ENCODE peak calls at places on chromosomes 3 and 15, in five cellular contexts. M, C, W, S and R are unnamed samples.

GRCh38 chr3:40581166-40581565 is 56.4 kb downstream of the ZNF621 start:
- DNase-seq in M (no peak), C (no peak), W (no peak), S (no peak), R (no peak)

GRCh38 chr3:11438636-11439035 is 166.4 kb downstream of the ATG7 start:
- DNase-seq in M (peak), C (no peak), W (peak), S (no peak), R (no peak)

GRCh38 chr3:102478160-102478559 is 43.3 kb downstream of the ZPLD1 start:
- DNase-seq in M (no peak), C (no peak), W (no peak), S (no peak), R (no peak)

GRCh38 chr15:39594764-39595620 is 14.1 kb downstream of the THBS1 start:
- DNase-seq in M (peak), C (no peak), W (peak), S (no peak), R (no peak)

GRCh38 chr3:134003066-134003465 is 26.7 kb downstream of the SLCO2A1 start:
- DNase-seq in M (no peak), C (no peak), W (no peak), S (peak), R (no peak)

GRCh38 chr15:60121845-60122244 is 117.7 kb downstream of the FOXB1 start:
- DNase-seq in M (no peak), C (no peak), W (no peak), S (no peak), R (no peak)

GRCh38 chr3:133209871-133210550 is 171.8 kb downstream of the TMEM108 start:
- DNase-seq in M (peak), C (no peak), W (peak), S (no peak), R (no peak)

GRCh38 chr3:139318431-139318816 is 25.4 kb upstream of the MRPS22 start:
- DNase-seq in M (no peak), C (no peak), W (no peak), S (no peak), R (no peak)

GRCh38 chr3:101631397-101631796 is 45.5 kb downstream of the ZBTB11 start:
- DNase-seq in M (no peak), C (no peak), W (no peak), S (no peak), R (no peak)

GRCh38 chr15:64426845-64427465 is 33.4 kb upstream of the ZNF609 start:
- DNase-seq in M (peak), C (no peak), W (peak), S (no peak), R (no peak)

GRCh38 chr3:109050591-109051167 is 67.3 kb downstream of the MORC1 start:
- DNase-seq in M (peak), C (no peak), W (peak), S (peak), R (no peak)

GRCh38 chr3:165920984-165921383 is 83.8 kb upstream of the BCHE start:
- DNase-seq in M (no peak), C (no peak), W (no peak), S (no peak), R (no peak)

GRCh38 chr3:108106031-108106430 is 15.2 kb upstream of the CD47 start:
- DNase-seq in M (peak), C (no peak), W (no peak), S (no peak), R (no peak)

GRCh38 chr3:110608566-110608965 is 463.1 kb upstream of the NECTIN3 start:
- DNase-seq in M (peak), C (no peak), W (no peak), S (no peak), R (no peak)

GRCh38 chr3:14450922-14451606 is 48.7 kb downstream of the SLC6A6 start:
- DNase-seq in M (no peak), C (no peak), W (no peak), S (no peak), R (no peak)

GRCh38 chr3:13480340-13481318 is 523 bp downstream of the HDAC11 start:
- DNase-seq in M (peak), C (peak), W (peak), S (no peak), R (no peak)

GRCh38 chr3:186138272-186138981 is 29.5 kb upstream of the ETV5 start:
- DNase-seq in M (no peak), C (no peak), W (no peak), S (no peak), R (no peak)

GRCh38 chr3:190175490-190175889 is 54.8 kb upstream of the P3H2 start:
- DNase-seq in M (peak), C (no peak), W (no peak), S (no peak), R (no peak)

GRCh38 chr3:29513236-29513635 is 232.4 kb downstream of the RBMS3 start:
- DNase-seq in M (peak), C (no peak), W (peak), S (no peak), R (no peak)

GRCh38 chr3:119809249-119810017 is 27.5 kb downstream of the NR1I2 start:
- DNase-seq in M (no peak), C (no peak), W (no peak), S (no peak), R (no peak)

GRCh38 chr15:56369234-56369633 is 4.0 kb downstream of the TEX9 start:
- DNase-seq in M (no peak), C (no peak), W (no peak), S (no peak), R (no peak)

GRCh38 chr15:56492786-56493555 is 28.0 kb upstream of the MNS1 start:
- DNase-seq in M (no peak), C (no peak), W (no peak), S (no peak), R (no peak)

GRCh38 chr3:101383156-101383575 is 62.8 kb upstream of the IMPG2 start:
- DNase-seq in M (peak), C (peak), W (peak), S (no peak), R (peak)

GRCh38 chr3:40096561-40097506 is 212.7 kb upstream of the EIF1B start:
- DNase-seq in M (no peak), C (no peak), W (no peak), S (no peak), R (no peak)

GRCh38 chr15:94887406-94887805 is 656.0 kb downstream of the MCTP2 start:
- DNase-seq in M (no peak), C (no peak), W (peak), S (no peak), R (no peak)

GRCh38 chr15:87354661-87355410 is 901.7 kb downstream of the NTRK3 start:
- DNase-seq in M (peak), C (no peak), W (no peak), S (no peak), R (no peak)

GRCh38 chr3:10315771-10316344 is 5.1 kb downstream of the SEC13 start:
- DNase-seq in M (no peak), C (no peak), W (no peak), S (no peak), R (no peak)
- H4K91ac ChIP-seq in M (no peak), C (no peak), W (no peak), S (no peak), R (no peak)

DNA sequence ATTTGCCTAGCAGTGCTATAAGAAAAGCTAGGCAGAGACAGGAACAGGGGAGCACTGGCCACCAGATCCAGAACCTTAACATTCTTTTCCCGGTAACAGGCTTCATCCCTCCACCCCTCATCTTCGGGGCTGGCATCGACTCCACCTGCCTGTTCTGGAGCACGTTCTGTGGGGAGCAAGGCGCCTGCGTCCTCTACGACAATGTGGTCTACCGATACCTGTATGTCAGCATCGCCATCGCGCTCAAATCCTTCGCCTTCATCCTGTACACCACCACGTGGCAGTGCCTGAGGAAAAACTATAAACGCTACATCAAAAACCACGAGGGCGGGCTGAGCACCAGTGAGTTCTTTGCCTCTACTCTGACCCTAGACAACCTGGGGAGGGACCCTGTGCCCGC is 231.0 kb upstream of the ST8SIA2 start:
- DNase-seq in M (no peak), C (no peak), W (no peak), S (no peak), R (no peak)
- H3K4ac ChIP-seq in M (no peak), C (peak), W (no peak), S (no peak), R (no peak)

DNA sequence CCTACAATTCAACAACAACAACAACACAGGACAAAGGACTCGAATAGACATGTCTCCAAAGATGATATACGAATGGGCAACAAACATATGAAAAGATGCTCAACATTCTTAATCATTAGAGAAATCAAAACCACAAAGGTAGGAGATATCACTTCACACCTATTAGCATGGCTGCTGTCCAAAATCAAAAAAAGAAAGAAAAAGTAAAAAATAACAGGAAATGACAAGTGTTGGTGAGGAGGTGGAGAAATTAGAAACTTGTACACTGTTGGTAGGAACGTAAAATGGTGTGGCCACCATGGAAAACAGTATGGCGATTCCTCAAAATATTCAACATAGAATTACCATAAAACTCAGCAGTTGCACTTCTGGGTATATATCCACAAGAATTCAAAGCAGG is 312.3 kb upstream of the STT3B start:
- DNase-seq in M (no peak), C (no peak), W (no peak), S (no peak), R (no peak)
- H4K91ac ChIP-seq in M (no peak), C (no peak), W (no peak), S (no peak), R (no peak)

GRCh38 chr3:126013742-126014141 is 44.8 kb downstream of the ROPN1B start:
- DNase-seq in M (no peak), C (peak), W (no peak), S (no peak), R (no peak)

GRCh38 chr3:126016616-126017015 is 47.6 kb downstream of the ROPN1B start:
- DNase-seq in M (no peak), C (no peak), W (no peak), S (no peak), R (no peak)

GRCh38 chr3:126017310-126017709 is 48.3 kb downstream of the ROPN1B start:
- DNase-seq in M (no peak), C (peak), W (no peak), S (no peak), R (no peak)

GRCh38 chr3:126015075-126015474 is 46.1 kb downstream of the ROPN1B start:
- DNase-seq in M (no peak), C (peak), W (no peak), S (no peak), R (no peak)

DNA sequence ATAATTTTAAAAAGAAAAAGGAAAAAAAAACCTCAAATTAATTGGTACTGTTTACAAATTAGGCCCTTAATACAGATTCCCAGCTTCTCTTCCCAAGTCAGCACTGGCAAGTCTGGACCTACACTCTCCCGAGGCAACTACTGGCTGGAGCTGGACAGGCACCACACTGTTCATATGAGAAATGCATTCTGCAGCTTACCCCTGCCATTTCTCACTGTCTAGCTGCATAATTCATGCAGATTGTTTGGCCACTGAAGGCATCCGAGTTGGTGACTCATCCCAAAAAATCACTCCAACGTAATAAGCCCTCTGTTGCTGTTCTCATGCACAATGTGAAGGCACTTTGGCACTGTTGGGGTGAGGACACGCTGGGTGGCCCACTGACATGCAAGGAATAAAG is 45.3 kb downstream of the ROPN1B start:
- DNase-seq in M (peak), C (peak), W (no peak), S (no peak), R (no peak)
- H3K4ac ChIP-seq in M (no peak), C (no peak), W (no peak), S (no peak), R (no peak)

GRCh38 chr15:58331903-58332675 is 99.7 kb upstream of the LIPC start:
- DNase-seq in M (peak), C (peak), W (peak), S (peak), R (peak)
- H4K91ac ChIP-seq in M (peak), C (no peak), W (no peak), S (peak), R (no peak)

DNA sequence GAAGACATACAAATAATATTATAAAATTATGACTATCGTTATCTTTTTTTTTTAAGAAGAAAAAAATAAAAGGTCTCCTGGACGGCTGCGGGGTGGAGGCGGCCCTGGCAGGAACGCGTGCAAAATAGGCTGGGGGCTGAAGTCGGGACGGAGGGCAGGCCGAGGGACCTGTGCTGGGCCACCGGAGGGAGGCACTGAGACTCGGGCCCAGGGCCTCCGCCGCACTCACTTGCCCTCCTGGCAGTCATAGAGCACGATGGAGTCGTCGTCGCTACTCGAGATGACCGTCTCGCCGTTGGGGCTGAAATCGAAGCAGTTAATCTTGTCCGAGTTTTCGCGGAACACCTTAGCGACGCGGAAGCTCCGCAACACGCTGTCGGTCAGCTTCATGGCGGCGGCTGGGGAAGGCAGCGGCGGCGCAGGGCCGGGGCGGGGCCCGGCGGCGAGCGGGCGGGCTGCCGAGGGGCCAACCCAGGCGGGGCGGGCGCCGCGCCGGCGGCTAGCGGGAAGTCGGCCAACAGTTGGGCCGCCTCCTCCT is 408 bp downstream of the WDR82 start:
- DNase-seq in M (no peak), C (no peak), W (peak), S (peak), R (no peak)
- H3K4ac ChIP-seq in M (peak), C (no peak), W (peak), S (peak), R (peak)

GRCh38 chr3:187292631-187293513 is 1.3 kb upstream of the MASP1 start:
- DNase-seq in M (peak), C (no peak), W (peak), S (no peak), R (no peak)
- H4K91ac ChIP-seq in M (peak), C (no peak), W (no peak), S (no peak), R (no peak)

DNA sequence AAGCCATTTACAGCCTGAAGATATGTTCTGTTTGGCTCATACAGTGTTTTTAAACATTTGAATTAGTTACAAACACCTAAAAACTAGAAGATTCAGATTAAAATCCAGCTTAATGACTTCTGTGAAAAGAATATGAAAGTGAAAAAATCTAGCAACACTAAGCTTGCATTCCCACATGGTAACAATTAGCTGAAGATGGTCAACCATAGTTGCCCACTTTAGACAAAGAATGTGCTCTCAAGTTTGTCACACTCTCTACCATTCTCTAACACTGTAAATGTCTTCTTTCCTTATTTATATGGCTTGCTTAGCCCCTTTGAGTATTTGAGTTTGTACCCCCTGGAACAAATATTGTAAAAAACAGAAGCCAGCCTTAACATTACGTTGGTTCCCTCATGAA is 32.7 kb downstream of the HDGFL3 start:
- DNase-seq in M (no peak), C (no peak), W (no peak), S (no peak), R (no peak)
- H3K4ac ChIP-seq in M (no peak), C (no peak), W (no peak), S (no peak), R (no peak)